ENCODE peak calls at places on chromosomes 13 and 19, in nine cellular contexts. B is nephron progenitor cell, I is thyroid gland, A is MM.1S, X is lung, E is colonic mucosa, S is GM12878, V is breast epithelium, N is transverse colon. M is an unnamed sample.
A peak's percentile ranks its signal among the peaks of the same experiment; 100 is the strongest.

GRCh38 chr13:23557043-23557442 is 13.2 kb upstream of the TNFRSF19 start:
- DNase-seq in B (no peak), I (no peak), A (no peak), X (no peak), E (no peak), S (no peak), V (no peak), N (no peak), M (no peak)

GRCh38 chr13:99736541-99736940 is 235.0 kb downstream of the ZIC5 start:
- DNase-seq in B (no peak), I (no peak), A (no peak), X (no peak), E (no peak), S (no peak), V (no peak), N (no peak), M (no peak)

GRCh38 chr13:60617863-60618733 is 221.1 kb downstream of the TDRD3 start:
- DNase-seq in B (no peak), I (no peak), A (no peak), X (no peak), E (no peak), S (no peak), V (no peak), N (no peak), M (no peak)

GRCh38 chr13:30307194-30307965 is at the start of gene KATNAL1:
- DNase-seq in B (peak; percentile 84), I (peak; percentile 76), A (peak; percentile 50), X (peak; percentile 74), E (peak; percentile 78), S (no peak), V (peak; percentile 68), N (peak; percentile 78), M (peak; percentile 66)

GRCh38 chr19:30671622-30672051 is 299.5 kb downstream of the ZNF536 start:
- DNase-seq in B (no peak), I (peak; percentile 61), A (no peak), X (no peak), E (no peak), S (no peak), V (no peak), N (no peak), M (peak; percentile 39)

GRCh38 chr19:47239610-47240296 is 8.8 kb upstream of the BBC3 start:
- DNase-seq in B (peak; percentile 83), I (peak; percentile 27), A (peak; percentile 73), X (no peak), E (no peak), S (no peak), V (peak; percentile 48), N (peak; percentile 59), M (peak; percentile 55)

GRCh38 chr19:52943134-52943883 is 19.4 kb downstream of the ZNF816 start:
- DNase-seq in B (no peak), I (no peak), A (no peak), X (no peak), E (no peak), S (no peak), V (no peak), N (no peak), M (no peak)

GRCh38 chr19:53224606-53225005 is 30.1 kb downstream of the ZNF677 start:
- DNase-seq in B (no peak), I (no peak), A (no peak), X (no peak), E (no peak), S (no peak), V (no peak), N (no peak), M (no peak)

GRCh38 chr13:103431880-103432279 is 365.7 kb upstream of the SLC10A2 start:
- DNase-seq in B (no peak), I (no peak), A (no peak), X (no peak), E (no peak), S (no peak), V (no peak), N (no peak), M (no peak)

GRCh38 chr13:104796581-104796980 is 1730.4 kb upstream of the SLC10A2 start:
- DNase-seq in B (no peak), I (no peak), A (no peak), X (no peak), E (no peak), S (no peak), V (no peak), N (no peak), M (no peak)

GRCh38 chr13:30572859-30573275 is 44.9 kb upstream of the USPL1 start:
- DNase-seq in B (no peak), I (no peak), A (peak; percentile 75), X (no peak), E (no peak), S (peak; percentile 28), V (no peak), N (no peak), M (no peak)

GRCh38 chr13:24506698-24507335 is 5.8 kb downstream of the PARP4 start:
- DNase-seq in B (no peak), I (no peak), A (no peak), X (no peak), E (no peak), S (no peak), V (no peak), N (no peak), M (no peak)

GRCh38 chr13:113545455-113545930 is 39.1 kb upstream of the TFDP1 start:
- DNase-seq in B (no peak), I (no peak), A (no peak), X (no peak), E (no peak), S (no peak), V (no peak), N (peak; percentile 8), M (no peak)

GRCh38 chr13:44401577-44401976 is 28.0 kb downstream of the SERP2 start:
- DNase-seq in B (no peak), I (peak; percentile 29), A (no peak), X (no peak), E (no peak), S (no peak), V (no peak), N (no peak), M (no peak)

GRCh38 chr19:51664997-51665396 is 18.4 kb upstream of the SIGLEC14 start:
- DNase-seq in B (no peak), I (no peak), A (no peak), X (no peak), E (no peak), S (no peak), V (no peak), N (no peak), M (no peak)

GRCh38 chr13:26541678-26542553 is 15.6 kb upstream of the WASF3 start:
- DNase-seq in B (no peak), I (no peak), A (no peak), X (no peak), E (peak; percentile 30), S (no peak), V (no peak), N (no peak), M (no peak)

GRCh38 chr19:16297575-16298178 is 26.9 kb upstream of the KLF2 start:
- DNase-seq in B (no peak), I (no peak), A (no peak), X (no peak), E (peak; percentile 81), S (no peak), V (no peak), N (peak; percentile 72), M (no peak)

GRCh38 chr19:47781590-47782318 is 3.3 kb downstream of the SELENOW start:
- DNase-seq in B (no peak), I (no peak), A (no peak), X (peak; percentile 49), E (peak; percentile 41), S (no peak), V (peak; percentile 45), N (no peak), M (peak; percentile 64)

GRCh38 chr19:1853295-1854031 is 5.2 kb upstream of the REXO1 start:
- DNase-seq in B (peak; percentile 79), I (peak; percentile 65), A (peak; percentile 94), X (peak; percentile 81), E (peak; percentile 92), S (peak; percentile 43), V (peak; percentile 79), N (peak; percentile 94), M (peak; percentile 84)
- TF ChIP-seq CTCF in B (peak; percentile 86), I (peak; percentile 85), A (peak; percentile 98), X (peak; percentile 73), E (peak; percentile 95), S (peak; percentile 97), V (peak; percentile 94), N (peak; percentile 90), M (peak; percentile 89)

DNA sequence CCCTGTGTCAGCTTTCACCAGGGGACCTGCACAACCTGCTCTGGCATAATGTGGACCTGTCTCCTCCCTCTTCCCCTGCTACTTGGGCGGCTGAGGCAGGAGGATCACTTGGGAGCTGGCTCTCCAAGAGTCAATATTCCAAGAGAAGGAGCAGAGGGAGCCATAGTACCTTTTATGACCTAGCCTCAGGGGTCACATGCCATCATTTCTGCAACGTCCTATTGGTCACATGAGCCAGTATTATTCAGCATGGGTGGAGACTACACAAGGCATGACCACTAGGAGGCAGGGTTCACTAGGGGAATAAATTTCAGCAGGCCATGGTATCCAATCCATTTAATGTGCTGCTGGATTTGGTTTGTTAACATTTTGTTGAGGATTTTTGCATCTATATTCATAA is 12.0 kb upstream of the SHFL start:
- DNase-seq in B (no peak), I (no peak), A (no peak), X (no peak), E (peak; percentile 28), S (no peak), V (no peak), N (no peak), M (no peak)
- TF ChIP-seq CTCF in B (peak; percentile 33), I (no peak), A (peak; percentile 42), X (peak; percentile 7), E (no peak), S (peak; percentile 29), V (no peak), N (peak; percentile 18), M (no peak)

GRCh38 chr13:41384749-41385503 is 72.4 kb upstream of the RGCC start:
- DNase-seq in B (no peak), I (no peak), A (no peak), X (no peak), E (no peak), S (no peak), V (no peak), N (no peak), M (no peak)
- TF ChIP-seq CTCF in B (no peak), I (no peak), A (peak; percentile 24), X (no peak), E (peak; percentile 27), S (no peak), V (peak; percentile 14), N (peak; percentile 19), M (peak; percentile 47)

DNA sequence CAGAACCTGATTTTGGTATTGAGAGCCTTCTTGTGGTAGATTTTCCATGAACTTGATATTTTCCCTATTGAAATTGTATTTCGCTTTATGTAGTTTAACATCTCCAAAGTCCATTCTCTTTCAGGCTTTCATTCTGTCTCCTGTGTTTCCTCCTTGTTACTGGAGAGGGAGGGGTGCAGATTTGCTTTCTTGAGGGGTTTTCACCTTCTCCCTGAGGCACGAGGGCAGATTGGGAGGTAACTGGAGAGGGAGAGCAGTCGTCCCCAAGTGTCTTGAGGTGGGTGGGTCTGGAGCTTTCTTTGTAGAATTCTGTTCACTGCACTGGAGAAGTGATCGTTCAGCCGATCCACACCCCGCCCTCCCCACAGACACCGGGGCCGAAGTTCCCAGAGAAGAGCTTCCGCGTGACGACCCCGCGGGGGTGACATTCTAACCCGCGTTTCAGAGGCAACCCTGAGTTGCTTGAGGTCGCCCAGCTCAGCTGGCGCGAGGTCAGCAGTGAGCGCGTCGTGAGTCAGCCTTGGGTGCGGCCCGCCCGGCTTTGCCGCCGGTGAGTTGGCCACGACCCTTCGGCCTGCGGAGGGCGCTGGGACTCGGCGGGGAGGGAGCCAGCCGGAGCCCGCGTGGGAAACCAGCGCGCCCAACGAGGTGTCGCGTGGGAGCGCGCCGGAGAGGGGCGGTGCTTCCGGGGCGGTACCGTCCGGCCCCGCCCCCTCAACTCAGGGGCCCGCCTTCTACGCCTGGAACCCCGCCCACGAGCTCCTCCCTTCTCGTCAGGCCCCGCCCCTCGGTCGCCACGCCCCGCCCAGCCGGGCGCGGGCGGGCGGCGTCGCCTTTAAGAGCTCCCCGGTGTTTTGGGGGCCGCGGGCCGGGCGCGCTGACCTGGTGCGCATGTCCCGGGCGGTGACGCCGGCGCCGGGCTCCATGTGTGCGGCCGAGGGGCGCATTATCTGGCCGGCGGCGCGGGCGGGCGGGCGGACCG is at the start of gene GATAD2A:
- DNase-seq in B (peak; percentile 93), I (peak; percentile 89), A (peak; percentile 92), X (peak; percentile 90), E (peak; percentile 96), S (peak; percentile 44), V (peak; percentile 89), N (peak; percentile 96), M (peak; percentile 93)
- TF ChIP-seq CTCF in B (no peak), I (peak; percentile 19), A (peak; percentile 15), X (peak; percentile 44), E (no peak), S (peak; percentile 46), V (no peak), N (no peak), M (peak; percentile 57)